ENCODE peak calls at places on chromosomes 6 and 20, in seven cellular contexts. W, Y, Z, X, P, F and O are unnamed samples.

GRCh38 chr6:7649037-7649810 is 59.2 kb downstream of the SNRNP48 start:
- DNase-seq in W (no peak), Y (no peak), Z (no peak), X (no peak), P (no peak), F (no peak), O (no peak)

GRCh38 chr6:25971187-25971811 is 8.7 kb downstream of the TRIM38 start:
- DNase-seq in W (no peak), Y (no peak), Z (no peak), X (no peak), P (peak; percentile 81), F (peak; percentile 89), O (no peak)

GRCh38 chr6:104118274-104118673 is 741.4 kb downstream of the HACE1 start:
- DNase-seq in W (no peak), Y (peak; percentile 1), Z (no peak), X (no peak), P (no peak), F (no peak), O (no peak)

GRCh38 chr6:99073223-99073622 is 125.5 kb upstream of the FBXL4 start:
- DNase-seq in W (no peak), Y (no peak), Z (no peak), X (no peak), P (no peak), F (no peak), O (no peak)

GRCh38 chr6:132081338-132081737 is 130.2 kb upstream of the CCN2 start:
- DNase-seq in W (no peak), Y (no peak), Z (no peak), X (no peak), P (no peak), F (no peak), O (no peak)

GRCh38 chr6:36727491-36728021 is 29.9 kb downstream of the RAB44 start:
- DNase-seq in W (no peak), Y (no peak), Z (peak; percentile 50), X (no peak), P (no peak), F (no peak), O (peak; percentile 56)

GRCh38 chr6:115613488-115613887 is 447.2 kb downstream of the FRK start:
- DNase-seq in W (no peak), Y (no peak), Z (no peak), X (no peak), P (no peak), F (peak; percentile 95), O (no peak)

GRCh38 chr6:26232950-26233607 is 131.9 kb upstream of the BTN3A2 start:
- DNase-seq in W (no peak), Y (no peak), Z (no peak), X (peak; percentile 71), P (no peak), F (peak; percentile 66), O (no peak)

GRCh38 chr6:147279423-147279822 is 75.2 kb downstream of the STXBP5 start:
- DNase-seq in W (no peak), Y (no peak), Z (no peak), X (no peak), P (no peak), F (no peak), O (no peak)

GRCh38 chr20:34526466-34526865 is 10.2 kb downstream of the DYNLRB1 start:
- DNase-seq in W (no peak), Y (no peak), Z (no peak), X (peak; percentile 46), P (no peak), F (no peak), O (no peak)

GRCh38 chr20:34525709-34526416 is 9.6 kb downstream of the DYNLRB1 start:
- DNase-seq in W (peak; percentile 95), Y (peak; percentile 99), Z (peak; percentile 77), X (peak; percentile 88), P (peak; percentile 94), F (peak; percentile 100), O (no peak)

GRCh38 chr20:34524426-34524825 is 8.2 kb downstream of the DYNLRB1 start:
- DNase-seq in W (no peak), Y (no peak), Z (no peak), X (no peak), P (no peak), F (no peak), O (no peak)

GRCh38 chr20:34525342-34525708 is 9.1 kb downstream of the DYNLRB1 start:
- DNase-seq in W (no peak), Y (no peak), Z (no peak), X (no peak), P (no peak), F (peak; percentile 18), O (no peak)

DNA sequence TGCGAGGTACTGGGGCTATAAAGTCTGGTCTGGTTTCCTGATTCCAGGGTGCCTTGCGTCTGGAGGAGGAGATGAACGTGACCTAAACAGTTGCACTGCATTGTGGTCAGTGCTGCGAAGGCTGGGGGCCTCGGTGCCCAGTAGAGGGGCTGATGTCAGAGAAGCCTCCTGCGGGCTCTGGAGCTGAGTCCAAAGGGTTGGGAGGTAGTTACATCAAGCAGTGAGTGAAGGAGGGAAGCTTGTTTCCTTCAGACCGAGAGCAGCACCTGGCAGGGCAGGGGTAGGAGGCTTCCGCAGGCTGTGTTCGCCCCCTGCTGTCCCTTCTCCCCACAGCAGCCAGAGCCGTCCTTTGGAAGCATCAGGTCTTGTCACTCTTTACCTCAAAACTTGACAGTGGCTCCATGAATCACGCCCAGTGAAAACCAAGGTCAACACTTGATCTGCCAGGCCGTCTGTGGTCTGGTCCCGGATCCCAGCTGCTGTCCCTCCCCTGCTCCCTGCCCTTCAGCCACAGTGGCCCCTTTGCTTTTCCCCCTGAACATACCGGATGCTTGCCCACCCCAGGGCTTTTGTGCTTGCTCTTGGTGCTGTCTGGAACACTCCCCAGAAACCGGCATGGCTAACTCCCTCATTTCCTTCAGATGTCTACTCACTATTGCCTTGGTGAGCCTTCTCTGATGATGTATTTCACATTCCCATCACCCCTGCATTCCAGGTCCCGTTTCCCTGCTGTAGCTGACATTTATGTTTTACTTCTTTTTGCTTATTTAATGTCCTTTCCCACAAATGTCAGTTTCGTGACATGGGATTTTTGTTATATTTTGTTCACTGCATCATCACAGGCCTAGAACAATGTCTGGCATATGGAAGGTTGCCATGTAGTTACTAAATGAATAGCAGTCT is 7.0 kb downstream of the DYNLRB1 start:
- DNase-seq in W (no peak), Y (no peak), Z (no peak), X (peak; percentile 77), P (no peak), F (peak; percentile 45), O (no peak)
- TF ChIP-seq CTCF in W (peak; percentile 41), Y (peak; percentile 53), Z (peak; percentile 44), X (peak; percentile 40), P (peak; percentile 24), F (peak; percentile 78), O (peak; percentile 85)

GRCh38 chr6:49423817-49424216 is 39.2 kb downstream of the MMUT start:
- DNase-seq in W (no peak), Y (no peak), Z (no peak), X (no peak), P (no peak), F (peak; percentile 10), O (no peak)
- TF ChIP-seq CTCF in W (no peak), Y (peak; percentile 27), Z (no peak), X (no peak), P (no peak), F (peak; percentile 73), O (peak; percentile 69)

GRCh38 chr20:62945771-62946339 is 6.7 kb upstream of the SLC17A9 start:
- DNase-seq in W (no peak), Y (no peak), Z (peak; percentile 22), X (no peak), P (no peak), F (no peak), O (no peak)
- TF ChIP-seq CTCF in W (no peak), Y (no peak), Z (no peak), X (no peak), P (no peak), F (no peak), O (no peak)

GRCh38 chr6:14919038-14919437 is 326.8 kb upstream of the JARID2 start:
- DNase-seq in W (no peak), Y (no peak), Z (no peak), X (no peak), P (no peak), F (no peak), O (no peak)

GRCh38 chr6:14917511-14917910 is 328.4 kb upstream of the JARID2 start:
- DNase-seq in W (no peak), Y (no peak), Z (no peak), X (no peak), P (no peak), F (no peak), O (no peak)

GRCh38 chr6:14917101-14917500 is 328.8 kb upstream of the JARID2 start:
- DNase-seq in W (no peak), Y (no peak), Z (no peak), X (no peak), P (no peak), F (peak; percentile 75), O (no peak)

GRCh38 chr6:14912226-14912625 is 333.6 kb upstream of the JARID2 start:
- DNase-seq in W (no peak), Y (no peak), Z (no peak), X (no peak), P (no peak), F (no peak), O (no peak)

GRCh38 chr6:14915888-14916832 is 329.7 kb upstream of the JARID2 start:
- DNase-seq in W (no peak), Y (no peak), Z (no peak), X (no peak), P (no peak), F (no peak), O (no peak)
- TF ChIP-seq CTCF in W (no peak), Y (no peak), Z (no peak), X (no peak), P (no peak), F (no peak), O (no peak)

GRCh38 chr20:22241609-22242008 is 342.8 kb downstream of the FOXA2 start:
- DNase-seq in W (no peak), Y (no peak), Z (no peak), X (no peak), P (no peak), F (no peak), O (no peak)
- TF ChIP-seq CTCF in W (no peak), Y (no peak), Z (no peak), X (no peak), P (no peak), F (no peak), O (no peak)

DNA sequence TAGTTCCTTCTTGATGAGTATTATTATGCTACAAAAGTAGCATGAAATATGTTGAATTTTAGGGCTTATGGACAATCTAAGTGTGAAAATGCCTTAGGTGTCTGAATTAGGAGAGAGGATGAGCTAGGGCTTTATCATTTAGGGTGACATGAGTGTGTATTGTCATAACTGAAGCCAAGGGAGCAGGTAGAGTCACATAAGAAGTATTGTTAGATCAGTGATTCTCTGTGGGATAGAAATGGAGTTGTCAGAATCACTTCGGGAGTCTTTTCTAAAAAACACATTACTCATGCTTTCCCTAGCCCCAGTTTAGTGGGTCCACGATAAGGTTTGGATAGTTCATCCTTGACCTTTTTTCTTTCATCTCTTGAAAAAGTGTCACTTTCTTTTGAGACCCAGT is 16.4 kb downstream of the ZFAND3 start:
- DNase-seq in W (no peak), Y (no peak), Z (no peak), X (no peak), P (no peak), F (no peak), O (no peak)
- TF ChIP-seq CTCF in W (no peak), Y (no peak), Z (no peak), X (no peak), P (no peak), F (no peak), O (no peak)

GRCh38 chr6:11218827-11219826 is 13.3 kb downstream of the NEDD9 start:
- DNase-seq in W (peak; percentile 80), Y (no peak), Z (peak; percentile 58), X (peak; percentile 61), P (no peak), F (no peak), O (no peak)
- TF ChIP-seq CTCF in W (no peak), Y (no peak), Z (no peak), X (no peak), P (no peak), F (no peak), O (no peak)